ENCODE peak calls at places on chromosomes 1 and 21, in four cellular contexts. One of them, this sample, is unnamed.

GRCh38 chr21:42560517-42561179 is 47.0 kb downstream of the SLC37A1 start:
- DNase-seq in HT1080: no peak
- DNase-seq in activated CD4-positive, alpha-beta memory T cell treated with anti-CD3 and anti-CD28 coated beads for 36 hours: no peak
- DNase-seq in activated naive CD8-positive, alpha-beta T cell treated with anti-CD3 and anti-CD28 coated beads, Interleukin-2, amount 10 ng/mL, durations not matched to agents 7 days and 5 days: no peak
- DNase-seq in this sample: no peak

GRCh38 chr1:112721966-112722524 is 6.9 kb upstream of the PPM1J start:
- DNase-seq in HT1080: no peak
- DNase-seq in activated naive CD8-positive, alpha-beta T cell treated with anti-CD3 and anti-CD28 coated beads, Interleukin-2, amount 10 ng/mL, durations not matched to agents 7 days and 5 days: no peak
- DNase-seq in activated CD4-positive, alpha-beta memory T cell treated with anti-CD3 and anti-CD28 coated beads for 36 hours: no peak
- DNase-seq in this sample: no peak

GRCh38 chr1:23224721-23225648 is 7.7 kb upstream of the HTR1D start:
- DNase-seq in activated naive CD8-positive, alpha-beta T cell treated with anti-CD3 and anti-CD28 coated beads, Interleukin-2, amount 10 ng/mL, durations not matched to agents 7 days and 5 days: no peak
- DNase-seq in HT1080: peak
- DNase-seq in activated CD4-positive, alpha-beta memory T cell treated with anti-CD3 and anti-CD28 coated beads for 36 hours: no peak
- DNase-seq in this sample: peak

GRCh38 chr1:247266053-247266452 is 10.2 kb downstream of the VN1R5 start:
- DNase-seq in HT1080: peak
- DNase-seq in activated naive CD8-positive, alpha-beta T cell treated with anti-CD3 and anti-CD28 coated beads, Interleukin-2, amount 10 ng/mL, durations not matched to agents 7 days and 5 days: no peak
- DNase-seq in activated CD4-positive, alpha-beta memory T cell treated with anti-CD3 and anti-CD28 coated beads for 36 hours: no peak
- DNase-seq in this sample: no peak

GRCh38 chr1:23951646-23952095 is 8.0 kb upstream of the PNRC2 start:
- DNase-seq in activated naive CD8-positive, alpha-beta T cell treated with anti-CD3 and anti-CD28 coated beads, Interleukin-2, amount 10 ng/mL, durations not matched to agents 7 days and 5 days: no peak
- DNase-seq in activated CD4-positive, alpha-beta memory T cell treated with anti-CD3 and anti-CD28 coated beads for 36 hours: no peak
- DNase-seq in HT1080: peak
- DNase-seq in this sample: no peak

GRCh38 chr1:77540501-77541161 is 141.8 kb downstream of the ZZZ3 start:
- DNase-seq in activated naive CD8-positive, alpha-beta T cell treated with anti-CD3 and anti-CD28 coated beads, Interleukin-2, amount 10 ng/mL, durations not matched to agents 7 days and 5 days: no peak
- DNase-seq in activated CD4-positive, alpha-beta memory T cell treated with anti-CD3 and anti-CD28 coated beads for 36 hours: no peak
- DNase-seq in HT1080: peak
- DNase-seq in this sample: no peak

GRCh38 chr1:180951881-180952656 is 39.4 kb downstream of the KIAA1614 start:
- DNase-seq in HT1080: no peak
- DNase-seq in activated naive CD8-positive, alpha-beta T cell treated with anti-CD3 and anti-CD28 coated beads, Interleukin-2, amount 10 ng/mL, durations not matched to agents 7 days and 5 days: no peak
- DNase-seq in activated CD4-positive, alpha-beta memory T cell treated with anti-CD3 and anti-CD28 coated beads for 36 hours: no peak
- DNase-seq in this sample: no peak

GRCh38 chr1:110635434-110635833 is 29.3 kb upstream of the KCNA2 start:
- DNase-seq in activated CD4-positive, alpha-beta memory T cell treated with anti-CD3 and anti-CD28 coated beads for 36 hours: no peak
- DNase-seq in HT1080: no peak
- DNase-seq in activated naive CD8-positive, alpha-beta T cell treated with anti-CD3 and anti-CD28 coated beads, Interleukin-2, amount 10 ng/mL, durations not matched to agents 7 days and 5 days: no peak
- DNase-seq in this sample: no peak

GRCh38 chr1:171468120-171468790 is 17.1 kb upstream of the PRRC2C start:
- DNase-seq in activated CD4-positive, alpha-beta memory T cell treated with anti-CD3 and anti-CD28 coated beads for 36 hours: no peak
- DNase-seq in HT1080: peak
- DNase-seq in activated naive CD8-positive, alpha-beta T cell treated with anti-CD3 and anti-CD28 coated beads, Interleukin-2, amount 10 ng/mL, durations not matched to agents 7 days and 5 days: no peak
- DNase-seq in this sample: no peak

GRCh38 chr21:25552856-25553255 is 54.4 kb downstream of the MRPL39 start:
- DNase-seq in activated naive CD8-positive, alpha-beta T cell treated with anti-CD3 and anti-CD28 coated beads, Interleukin-2, amount 10 ng/mL, durations not matched to agents 7 days and 5 days: no peak
- DNase-seq in HT1080: no peak
- DNase-seq in activated CD4-positive, alpha-beta memory T cell treated with anti-CD3 and anti-CD28 coated beads for 36 hours: no peak
- DNase-seq in this sample: no peak

GRCh38 chr1:48071513-48071912 is 74.3 kb upstream of the TRABD2B start:
- DNase-seq in activated naive CD8-positive, alpha-beta T cell treated with anti-CD3 and anti-CD28 coated beads, Interleukin-2, amount 10 ng/mL, durations not matched to agents 7 days and 5 days: no peak
- DNase-seq in activated CD4-positive, alpha-beta memory T cell treated with anti-CD3 and anti-CD28 coated beads for 36 hours: no peak
- DNase-seq in HT1080: no peak
- DNase-seq in this sample: no peak

GRCh38 chr1:23751050-23751814 is 8.0 kb downstream of the ELOA start:
- DNase-seq in activated naive CD8-positive, alpha-beta T cell treated with anti-CD3 and anti-CD28 coated beads, Interleukin-2, amount 10 ng/mL, durations not matched to agents 7 days and 5 days: no peak
- DNase-seq in activated CD4-positive, alpha-beta memory T cell treated with anti-CD3 and anti-CD28 coated beads for 36 hours: peak
- DNase-seq in HT1080: peak
- DNase-seq in this sample: peak

GRCh38 chr1:83701396-83701795 is 297.5 kb downstream of the TTLL7 start:
- DNase-seq in HT1080: no peak
- DNase-seq in activated CD4-positive, alpha-beta memory T cell treated with anti-CD3 and anti-CD28 coated beads for 36 hours: no peak
- DNase-seq in activated naive CD8-positive, alpha-beta T cell treated with anti-CD3 and anti-CD28 coated beads, Interleukin-2, amount 10 ng/mL, durations not matched to agents 7 days and 5 days: no peak
- DNase-seq in this sample: no peak

GRCh38 chr1:231694081-231694443 is 67.5 kb downstream of the DISC1 start:
- DNase-seq in activated naive CD8-positive, alpha-beta T cell treated with anti-CD3 and anti-CD28 coated beads, Interleukin-2, amount 10 ng/mL, durations not matched to agents 7 days and 5 days: no peak
- DNase-seq in HT1080: no peak
- DNase-seq in activated CD4-positive, alpha-beta memory T cell treated with anti-CD3 and anti-CD28 coated beads for 36 hours: no peak
- DNase-seq in this sample: no peak

GRCh38 chr1:78493456-78493855 is 2.7 kb downstream of the PTGFR start:
- DNase-seq in HT1080: no peak
- DNase-seq in activated CD4-positive, alpha-beta memory T cell treated with anti-CD3 and anti-CD28 coated beads for 36 hours: no peak
- DNase-seq in activated naive CD8-positive, alpha-beta T cell treated with anti-CD3 and anti-CD28 coated beads, Interleukin-2, amount 10 ng/mL, durations not matched to agents 7 days and 5 days: no peak
- DNase-seq in this sample: no peak

GRCh38 chr1:94658221-94658620 is 116.7 kb upstream of the F3 start:
- DNase-seq in activated CD4-positive, alpha-beta memory T cell treated with anti-CD3 and anti-CD28 coated beads for 36 hours: no peak
- DNase-seq in HT1080: peak
- DNase-seq in activated naive CD8-positive, alpha-beta T cell treated with anti-CD3 and anti-CD28 coated beads, Interleukin-2, amount 10 ng/mL, durations not matched to agents 7 days and 5 days: no peak
- DNase-seq in this sample: peak

GRCh38 chr1:67355745-67356424 is 48.2 kb downstream of the IL12RB2 start:
- DNase-seq in activated CD4-positive, alpha-beta memory T cell treated with anti-CD3 and anti-CD28 coated beads for 36 hours: no peak
- DNase-seq in HT1080: peak
- DNase-seq in activated naive CD8-positive, alpha-beta T cell treated with anti-CD3 and anti-CD28 coated beads, Interleukin-2, amount 10 ng/mL, durations not matched to agents 7 days and 5 days: no peak
- DNase-seq in this sample: no peak

GRCh38 chr1:176691251-176692228 is 228.6 kb downstream of the PAPPA2 start:
- DNase-seq in HT1080: peak
- DNase-seq in activated CD4-positive, alpha-beta memory T cell treated with anti-CD3 and anti-CD28 coated beads for 36 hours: no peak
- DNase-seq in activated naive CD8-positive, alpha-beta T cell treated with anti-CD3 and anti-CD28 coated beads, Interleukin-2, amount 10 ng/mL, durations not matched to agents 7 days and 5 days: no peak
- DNase-seq in this sample: peak

GRCh38 chr1:160351629-160352028 is 8.4 kb downstream of the NCSTN start:
- DNase-seq in HT1080: no peak
- DNase-seq in activated CD4-positive, alpha-beta memory T cell treated with anti-CD3 and anti-CD28 coated beads for 36 hours: no peak
- DNase-seq in activated naive CD8-positive, alpha-beta T cell treated with anti-CD3 and anti-CD28 coated beads, Interleukin-2, amount 10 ng/mL, durations not matched to agents 7 days and 5 days: no peak
- DNase-seq in this sample: no peak

GRCh38 chr1:29105822-29106221 is 17.9 kb downstream of the TMEM200B start:
- DNase-seq in activated naive CD8-positive, alpha-beta T cell treated with anti-CD3 and anti-CD28 coated beads, Interleukin-2, amount 10 ng/mL, durations not matched to agents 7 days and 5 days: no peak
- DNase-seq in activated CD4-positive, alpha-beta memory T cell treated with anti-CD3 and anti-CD28 coated beads for 36 hours: no peak
- DNase-seq in HT1080: no peak
- DNase-seq in this sample: no peak

GRCh38 chr21:15058718-15059316 is 6.0 kb downstream of the NRIP1 start:
- DNase-seq in activated naive CD8-positive, alpha-beta T cell treated with anti-CD3 and anti-CD28 coated beads, Interleukin-2, amount 10 ng/mL, durations not matched to agents 7 days and 5 days: no peak
- DNase-seq in HT1080: peak
- DNase-seq in activated CD4-positive, alpha-beta memory T cell treated with anti-CD3 and anti-CD28 coated beads for 36 hours: no peak
- DNase-seq in this sample: peak

GRCh38 chr1:21598417-21598816 is 70.7 kb downstream of the RAP1GAP start:
- DNase-seq in HT1080: no peak
- DNase-seq in activated naive CD8-positive, alpha-beta T cell treated with anti-CD3 and anti-CD28 coated beads, Interleukin-2, amount 10 ng/mL, durations not matched to agents 7 days and 5 days: no peak
- DNase-seq in activated CD4-positive, alpha-beta memory T cell treated with anti-CD3 and anti-CD28 coated beads for 36 hours: no peak
- DNase-seq in this sample: no peak

GRCh38 chr21:33111577-33111976 is 41.6 kb downstream of the OLIG1 start:
- DNase-seq in HT1080: no peak
- DNase-seq in activated CD4-positive, alpha-beta memory T cell treated with anti-CD3 and anti-CD28 coated beads for 36 hours: no peak
- DNase-seq in activated naive CD8-positive, alpha-beta T cell treated with anti-CD3 and anti-CD28 coated beads, Interleukin-2, amount 10 ng/mL, durations not matched to agents 7 days and 5 days: no peak
- DNase-seq in this sample: no peak

GRCh38 chr1:196464545-196464944 is 143.7 kb downstream of the KCNT2 start:
- DNase-seq in HT1080: no peak
- DNase-seq in activated naive CD8-positive, alpha-beta T cell treated with anti-CD3 and anti-CD28 coated beads, Interleukin-2, amount 10 ng/mL, durations not matched to agents 7 days and 5 days: no peak
- DNase-seq in activated CD4-positive, alpha-beta memory T cell treated with anti-CD3 and anti-CD28 coated beads for 36 hours: no peak
- DNase-seq in this sample: no peak

GRCh38 chr21:44531606-44532128 is 8.3 kb downstream of the KRTAP10-1 start:
- DNase-seq in HT1080: no peak
- DNase-seq in activated naive CD8-positive, alpha-beta T cell treated with anti-CD3 and anti-CD28 coated beads, Interleukin-2, amount 10 ng/mL, durations not matched to agents 7 days and 5 days: no peak
- DNase-seq in activated CD4-positive, alpha-beta memory T cell treated with anti-CD3 and anti-CD28 coated beads for 36 hours: no peak
- DNase-seq in this sample: no peak

GRCh38 chr1:230982698-230983097 is 3.8 kb downstream of the ARV1 start:
- DNase-seq in activated CD4-positive, alpha-beta memory T cell treated with anti-CD3 and anti-CD28 coated beads for 36 hours: no peak
- DNase-seq in HT1080: no peak
- DNase-seq in activated naive CD8-positive, alpha-beta T cell treated with anti-CD3 and anti-CD28 coated beads, Interleukin-2, amount 10 ng/mL, durations not matched to agents 7 days and 5 days: no peak
- DNase-seq in this sample: no peak